ENCODE peak calls at places on chromosomes 16 and 17, in five cellular contexts. One of them, this sample, is unnamed.

GRCh38 chr17:64781394-64781793 is 119.3 kb upstream of the SMURF2 start:
- DNase-seq in GM23248: peak; percentile 52
- DNase-seq in adrenal gland: peak; percentile 62
- DNase-seq in Peyer's patch: peak; percentile 73
- DNase-seq in tibial nerve: no peak
- DNase-seq in this sample: peak; percentile 50

GRCh38 chr17:60314423-60314822 is 77.5 kb downstream of the USP32 start:
- DNase-seq in GM23248: no peak
- DNase-seq in Peyer's patch: no peak
- DNase-seq in tibial nerve: no peak
- DNase-seq in adrenal gland: no peak
- DNase-seq in this sample: no peak

GRCh38 chr17:82648761-82649474 is 674 bp upstream of the WDR45B start:
- DNase-seq in adrenal gland: peak; percentile 68
- DNase-seq in tibial nerve: peak; percentile 34
- DNase-seq in Peyer's patch: no peak
- DNase-seq in GM23248: no peak
- DNase-seq in this sample: no peak

GRCh38 chr17:69388791-69389442 is 25.6 kb upstream of the MAP2K6 start:
- DNase-seq in Peyer's patch: no peak
- DNase-seq in GM23248: no peak
- DNase-seq in tibial nerve: no peak
- DNase-seq in adrenal gland: no peak
- DNase-seq in this sample: no peak

GRCh38 chr17:79664925-79665738 is 54.3 kb upstream of the RBFOX3 start:
- DNase-seq in tibial nerve: peak; percentile 57
- DNase-seq in GM23248: peak; percentile 28
- DNase-seq in Peyer's patch: peak; percentile 62
- DNase-seq in adrenal gland: peak; percentile 67
- DNase-seq in this sample: peak; percentile 61

GRCh38 chr16:66435896-66436295 is 8.8 kb downstream of the BEAN1 start:
- DNase-seq in Peyer's patch: no peak
- DNase-seq in adrenal gland: peak; percentile 2
- DNase-seq in GM23248: no peak
- DNase-seq in tibial nerve: no peak
- DNase-seq in this sample: no peak

GRCh38 chr17:31916496-31917064 is 15.1 kb upstream of the UTP6 start:
- DNase-seq in adrenal gland: no peak
- DNase-seq in GM23248: no peak
- DNase-seq in tibial nerve: no peak
- DNase-seq in Peyer's patch: no peak
- DNase-seq in this sample: no peak

GRCh38 chr16:86120201-86120981 is 221.4 kb downstream of the IRF8 start:
- DNase-seq in Peyer's patch: no peak
- DNase-seq in adrenal gland: no peak
- DNase-seq in GM23248: peak; percentile 29
- DNase-seq in tibial nerve: no peak
- DNase-seq in this sample: no peak

GRCh38 chr17:65750678-65751077 is 189.2 kb upstream of the AXIN2 start:
- DNase-seq in GM23248: peak; percentile 91
- DNase-seq in tibial nerve: peak; percentile 27
- DNase-seq in Peyer's patch: peak; percentile 78
- DNase-seq in adrenal gland: peak; percentile 95
- DNase-seq in this sample: peak; percentile 86

GRCh38 chr17:49910094-49910857 is 58.7 kb upstream of the DLX4 start:
- DNase-seq in adrenal gland: no peak
- DNase-seq in GM23248: peak; percentile 67
- DNase-seq in tibial nerve: no peak
- DNase-seq in Peyer's patch: no peak
- DNase-seq in this sample: peak; percentile 11

GRCh38 chr17:47188266-47188665 is 829 bp downstream of the CDC27 start:
- DNase-seq in adrenal gland: no peak
- DNase-seq in tibial nerve: peak; percentile 26
- DNase-seq in Peyer's patch: no peak
- DNase-seq in GM23248: peak; percentile 72
- DNase-seq in this sample: peak; percentile 24

GRCh38 chr17:18332909-18333489 is 17.9 kb downstream of the SMCR8 start:
- DNase-seq in tibial nerve: no peak
- DNase-seq in adrenal gland: no peak
- DNase-seq in GM23248: peak; percentile 41
- DNase-seq in Peyer's patch: no peak
- DNase-seq in this sample: peak; percentile 16

GRCh38 chr17:18161226-18162094 is 22.2 kb upstream of the ALKBH5 start:
- DNase-seq in adrenal gland: no peak
- DNase-seq in tibial nerve: no peak
- DNase-seq in GM23248: peak; percentile 33
- DNase-seq in Peyer's patch: no peak
- DNase-seq in this sample: no peak

GRCh38 chr16:68368602-68368944 is 57.8 kb downstream of the PRMT7 start:
- DNase-seq in Peyer's patch: no peak
- DNase-seq in adrenal gland: no peak
- DNase-seq in GM23248: no peak
- DNase-seq in tibial nerve: no peak
- DNase-seq in this sample: no peak

GRCh38 chr17:2398655-2399571 is 1.9 kb downstream of the MNT start:
- DNase-seq in Peyer's patch: peak; percentile 79
- DNase-seq in adrenal gland: peak; percentile 75
- DNase-seq in GM23248: peak; percentile 95
- DNase-seq in tibial nerve: no peak
- DNase-seq in this sample: peak; percentile 78

GRCh38 chr16:82715833-82716232 is 89.1 kb downstream of the CDH13 start:
- DNase-seq in adrenal gland: no peak
- DNase-seq in Peyer's patch: no peak
- DNase-seq in GM23248: peak; percentile 73
- DNase-seq in tibial nerve: no peak
- DNase-seq in this sample: no peak

GRCh38 chr17:62680541-62681052 is 53.1 kb downstream of the MRC2 start:
- DNase-seq in tibial nerve: no peak
- DNase-seq in GM23248: no peak
- DNase-seq in adrenal gland: no peak
- DNase-seq in Peyer's patch: peak; percentile 48
- DNase-seq in this sample: peak; percentile 9

GRCh38 chr17:8698142-8699050 is 46.2 kb downstream of the CCDC42 start:
- DNase-seq in Peyer's patch: no peak
- DNase-seq in tibial nerve: no peak
- DNase-seq in adrenal gland: peak; percentile 38
- DNase-seq in GM23248: peak; percentile 77
- DNase-seq in this sample: no peak

GRCh38 chr17:29238133-29238850 is 8.4 kb upstream of the CRYBA1 start:
- DNase-seq in GM23248: peak; percentile 78
- DNase-seq in adrenal gland: peak; percentile 76
- DNase-seq in Peyer's patch: no peak
- DNase-seq in tibial nerve: no peak
- DNase-seq in this sample: no peak

GRCh38 chr17:34354637-34355036 is 1.6 kb upstream of the CCL13 start:
- DNase-seq in tibial nerve: no peak
- DNase-seq in Peyer's patch: no peak
- DNase-seq in GM23248: peak; percentile 13
- DNase-seq in adrenal gland: no peak
- DNase-seq in this sample: no peak

GRCh38 chr16:56860226-56861020 is 4.6 kb upstream of the SLC12A3 start:
- DNase-seq in adrenal gland: no peak
- DNase-seq in GM23248: no peak
- DNase-seq in tibial nerve: no peak
- DNase-seq in Peyer's patch: no peak
- DNase-seq in this sample: peak; percentile 19

GRCh38 chr17:37294888-37295287 is 80.9 kb upstream of the C17orf78 start:
- DNase-seq in tibial nerve: no peak
- DNase-seq in adrenal gland: no peak
- DNase-seq in GM23248: no peak
- DNase-seq in Peyer's patch: no peak
- DNase-seq in this sample: no peak

GRCh38 chr17:45705123-45706009 is 78.8 kb upstream of the CRHR1 start:
- DNase-seq in GM23248: peak; percentile 71
- DNase-seq in tibial nerve: no peak
- DNase-seq in adrenal gland: no peak
- DNase-seq in Peyer's patch: no peak
- DNase-seq in this sample: no peak

DNA sequence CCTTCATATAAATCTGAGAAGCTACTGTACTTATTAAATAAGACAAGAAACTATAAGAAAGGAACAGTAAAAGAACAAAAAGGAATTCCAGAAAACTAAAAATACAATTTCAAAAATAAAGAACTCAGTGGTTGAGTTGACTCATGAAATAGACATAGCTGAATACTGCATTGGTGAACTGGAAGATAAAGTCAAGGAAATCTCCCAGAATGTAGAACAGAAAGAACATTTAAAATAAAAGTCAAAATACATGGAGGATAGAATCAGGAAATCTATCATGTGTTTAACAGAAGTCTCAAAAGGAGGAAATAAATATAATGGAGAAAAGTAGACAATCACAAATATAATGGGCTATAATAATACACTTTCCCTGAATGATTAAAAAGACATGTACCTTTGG is 136.4 kb upstream of the PMFBP1 start:
- DNase-seq in Peyer's patch: no peak
- DNase-seq in adrenal gland: no peak
- DNase-seq in GM23248: no peak
- DNase-seq in tibial nerve: no peak
- DNase-seq in this sample: no peak
- H3K36me3 ChIP-seq in Peyer's patch: no peaks in the 10 kb centered on the region
- H3K36me3 ChIP-seq in adrenal gland: no peaks in the 10 kb centered on the region
- H3K36me3 ChIP-seq in GM23248: no peaks in the 10 kb centered on the region
- H3K36me3 ChIP-seq in tibial nerve: no peaks in the 10 kb centered on the region
- H3K36me3 ChIP-seq in this sample: no peaks in the 10 kb centered on the region

DNA sequence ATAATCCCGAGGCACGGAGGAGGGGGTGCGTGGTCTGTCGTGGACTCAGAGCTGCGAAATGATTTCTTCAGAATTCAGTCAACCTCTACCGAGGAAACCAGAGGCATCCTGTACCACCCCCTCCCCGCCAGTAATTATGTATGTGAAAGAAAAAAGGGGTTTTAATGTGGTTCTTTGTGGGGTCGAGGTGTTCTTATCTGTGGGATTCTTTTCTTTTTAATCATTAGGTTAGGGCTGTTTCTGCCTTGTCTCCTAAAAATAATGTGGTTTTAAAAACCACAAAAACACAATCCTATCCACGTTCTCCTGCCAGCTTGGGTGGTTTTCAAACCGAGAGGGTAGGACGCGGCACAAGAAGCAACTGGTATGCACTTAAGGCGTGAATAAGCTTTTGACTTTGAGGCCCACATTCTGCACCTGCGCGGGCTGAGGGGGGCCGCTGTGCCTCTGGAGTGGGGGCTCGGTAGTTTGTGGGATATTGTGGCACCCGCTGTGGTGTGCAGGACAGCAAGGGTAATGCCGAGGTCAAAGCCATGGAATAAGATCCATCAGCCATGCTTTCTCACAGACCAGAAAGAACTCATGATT is 1.0 kb downstream of the SLC47A1 start:
- DNase-seq in Peyer's patch: no peak
- DNase-seq in GM23248: no peak
- DNase-seq in adrenal gland: no peak
- DNase-seq in tibial nerve: no peak
- DNase-seq in this sample: no peak
- H3K27ac ChIP-seq in Peyer's patch: no peak overlapping the region
- H3K27ac ChIP-seq in GM23248: no peak overlapping the region
- H3K27ac ChIP-seq in adrenal gland: peak overlapping the region; percentile 89
- H3K27ac ChIP-seq in tibial nerve: no peak overlapping the region
- H3K27ac ChIP-seq in this sample: no peak overlapping the region

GRCh38 chr17:42133461-42134041 is 10.9 kb downstream of the HSPB9 start:
- DNase-seq in tibial nerve: no peak
- DNase-seq in Peyer's patch: peak; percentile 49
- DNase-seq in adrenal gland: no peak
- DNase-seq in GM23248: peak; percentile 15
- DNase-seq in this sample: peak; percentile 48
- H3K4me1 ChIP-seq in tibial nerve: peaks cover 83% of the 10 kb centered on the region
- H3K4me1 ChIP-seq in Peyer's patch: peaks cover 37% of the 10 kb centered on the region
- H3K4me1 ChIP-seq in adrenal gland: peaks cover 98% of the 10 kb centered on the region
- H3K4me1 ChIP-seq in GM23248: peaks cover 40% of the 10 kb centered on the region
- H3K4me1 ChIP-seq in this sample: peaks cover 9% of the 10 kb centered on the region

GRCh38 chr16:30934827-30935557 is 11.6 kb downstream of the FBXL19 start:
- DNase-seq in tibial nerve: peak; percentile 60
- DNase-seq in adrenal gland: peak; percentile 81
- DNase-seq in GM23248: peak; percentile 70
- DNase-seq in Peyer's patch: no peak
- DNase-seq in this sample: no peak
- H3K36me3 ChIP-seq in tibial nerve: no peaks in the 10 kb centered on the region
- H3K36me3 ChIP-seq in adrenal gland: no peaks in the 10 kb centered on the region
- H3K36me3 ChIP-seq in GM23248: no peaks in the 10 kb centered on the region
- H3K36me3 ChIP-seq in Peyer's patch: peaks cover 41% of the 10 kb centered on the region
- H3K36me3 ChIP-seq in this sample: peaks cover 5% of the 10 kb centered on the region

GRCh38 chr16:1350691-1351090 is 987 bp downstream of the TSR3 start:
- DNase-seq in adrenal gland: no peak
- DNase-seq in tibial nerve: no peak
- DNase-seq in GM23248: no peak
- DNase-seq in Peyer's patch: no peak
- DNase-seq in this sample: no peak
- H3K27ac ChIP-seq in adrenal gland: no peak overlapping the region
- H3K27ac ChIP-seq in tibial nerve: no peak overlapping the region
- H3K27ac ChIP-seq in GM23248: no peak overlapping the region
- H3K27ac ChIP-seq in Peyer's patch: peak overlapping the region; percentile 79
- H3K27ac ChIP-seq in this sample: no peak overlapping the region

GRCh38 chr16:19882186-19882585 is 2.5 kb downstream of the GPRC5B start:
- DNase-seq in tibial nerve: no peak
- DNase-seq in GM23248: no peak
- DNase-seq in adrenal gland: no peak
- DNase-seq in Peyer's patch: no peak
- DNase-seq in this sample: no peak

GRCh38 chr16:19882641-19883040 is 2.0 kb downstream of the GPRC5B start:
- DNase-seq in tibial nerve: no peak
- DNase-seq in Peyer's patch: no peak
- DNase-seq in adrenal gland: no peak
- DNase-seq in GM23248: no peak
- DNase-seq in this sample: no peak

GRCh38 chr16:19881783-19882182 is 2.9 kb downstream of the GPRC5B start:
- DNase-seq in GM23248: no peak
- DNase-seq in tibial nerve: no peak
- DNase-seq in Peyer's patch: no peak
- DNase-seq in adrenal gland: no peak
- DNase-seq in this sample: no peak

GRCh38 chr16:19879241-19879792 is 5.3 kb downstream of the GPRC5B start:
- DNase-seq in tibial nerve: no peak
- DNase-seq in adrenal gland: peak; percentile 61
- DNase-seq in Peyer's patch: no peak
- DNase-seq in GM23248: peak; percentile 21
- DNase-seq in this sample: peak; percentile 17

DNA sequence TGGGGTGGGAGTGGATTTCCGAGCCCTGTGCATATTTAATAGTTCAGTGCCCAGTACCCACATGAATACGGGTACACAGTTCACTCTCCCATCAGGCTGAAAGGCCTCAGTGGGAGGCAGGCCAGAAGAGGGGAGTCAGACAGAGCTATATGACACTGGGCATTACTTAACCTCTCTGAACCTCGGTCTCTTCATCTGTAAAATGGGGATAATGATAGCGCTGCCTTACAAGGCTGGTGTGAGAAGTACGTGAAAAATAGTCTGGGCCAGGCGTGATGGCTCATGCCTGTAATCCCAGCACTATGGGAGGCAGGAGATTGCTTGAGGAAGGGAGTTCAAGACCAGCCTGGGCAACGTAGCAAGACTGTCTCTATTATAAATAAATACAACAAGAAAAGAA is 3.6 kb downstream of the GPRC5B start:
- DNase-seq in GM23248: no peak
- DNase-seq in adrenal gland: no peak
- DNase-seq in tibial nerve: no peak
- DNase-seq in Peyer's patch: no peak
- DNase-seq in this sample: no peak
- H3K4me1 ChIP-seq in GM23248: no peaks in the 10 kb centered on the region
- H3K4me1 ChIP-seq in adrenal gland: peaks cover 18% of the 10 kb centered on the region
- H3K4me1 ChIP-seq in tibial nerve: peaks cover 49% of the 10 kb centered on the region
- H3K4me1 ChIP-seq in Peyer's patch: peaks cover 19% of the 10 kb centered on the region
- H3K4me1 ChIP-seq in this sample: no peaks in the 10 kb centered on the region